ENCODE peak calls at places on chromosomes 13 and 19, in four cellular contexts. K is brain microvascular endothelial cell, B is A549, E is tibial nerve. J is an unnamed sample.

GRCh38 chr13:78603240-78603947 is at the start of gene POU4F1:
- DNase-seq in K (no peak), B (peak), E (no peak), J (no peak)

GRCh38 chr19:38319421-38320258 is at the start of gene KCNK6:
- DNase-seq in K (no peak), B (peak), E (no peak), J (peak)

GRCh38 chr19:37695144-37695899 is 24.2 kb downstream of the ZNF607 start:
- DNase-seq in K (no peak), B (no peak), E (no peak), J (no peak)

GRCh38 chr13:110887242-110887954 is 27.5 kb downstream of the ANKRD10 start:
- DNase-seq in K (no peak), B (no peak), E (no peak), J (no peak)

GRCh38 chr13:42328672-42329071 is 56.7 kb downstream of the AKAP11 start:
- DNase-seq in K (no peak), B (no peak), E (no peak), J (no peak)

GRCh38 chr13:28983661-28984060 is 163.5 kb downstream of the MTUS2 start:
- DNase-seq in K (no peak), B (no peak), E (no peak), J (no peak)

GRCh38 chr19:39506944-39507714 is 7.8 kb upstream of the SELENOV start:
- DNase-seq in K (peak), B (peak), E (no peak), J (peak)

GRCh38 chr19:39342647-39343305 is 555 bp downstream of the SAMD4B start:
- DNase-seq in K (no peak), B (no peak), E (no peak), J (no peak)

GRCh38 chr13:30123575-30123974 is 183.8 kb downstream of the KATNAL1 start:
- DNase-seq in K (no peak), B (no peak), E (no peak), J (no peak)

GRCh38 chr13:26475176-26476110 is 82.0 kb upstream of the WASF3 start:
- DNase-seq in K (no peak), B (no peak), E (no peak), J (no peak)

GRCh38 chr13:26477681-26478080 is 79.8 kb upstream of the WASF3 start:
- DNase-seq in K (no peak), B (no peak), E (no peak), J (no peak)

GRCh38 chr13:26474286-26474685 is 83.2 kb upstream of the WASF3 start:
- DNase-seq in K (no peak), B (no peak), E (no peak), J (no peak)

GRCh38 chr13:26476111-26476743 is 81.3 kb upstream of the WASF3 start:
- DNase-seq in K (peak), B (no peak), E (no peak), J (peak)

GRCh38 chr13:26476744-26477129 is 80.7 kb upstream of the WASF3 start:
- DNase-seq in K (no peak), B (no peak), E (no peak), J (no peak)
- H3K4me3 ChIP-seq in K (peak), B (no peak), E (peak), J (peak)

DNA sequence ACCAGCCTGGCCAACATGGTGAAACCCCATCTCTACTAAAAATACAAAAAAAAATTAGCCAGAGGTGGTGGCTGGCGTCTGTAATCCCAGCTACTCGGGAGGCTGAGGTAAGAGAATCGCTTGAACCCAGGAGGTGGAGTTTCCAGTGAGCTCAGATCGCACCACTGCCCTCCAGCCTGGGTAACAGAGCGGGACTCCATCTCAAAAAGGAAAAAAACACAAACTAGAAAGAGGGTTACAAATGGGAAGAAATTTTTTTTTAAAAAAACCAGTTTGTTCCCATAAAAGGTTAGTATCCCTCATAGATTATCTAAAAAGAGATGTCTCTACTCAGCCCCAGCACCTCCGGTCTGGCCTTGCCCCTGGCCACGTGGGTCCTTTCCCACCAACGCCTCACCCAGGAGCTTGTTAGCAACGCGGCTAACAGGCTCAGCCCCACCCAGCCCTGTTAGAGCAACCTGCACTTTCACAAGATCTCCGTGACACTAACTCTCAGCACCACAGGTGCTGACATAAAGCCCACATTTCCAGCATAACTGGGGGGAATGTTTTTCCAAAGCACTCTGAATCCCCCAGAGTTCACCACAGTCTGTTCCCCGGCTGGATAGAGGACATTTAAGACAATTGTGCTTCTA is 4.3 kb downstream of the DMKN start:
- DNase-seq in K (no peak), B (no peak), E (no peak), J (no peak)
- H3K4me3 ChIP-seq in K (no peak), B (peak), E (peak), J (no peak)

GRCh38 chr19:7887408-7888144 is 734 bp upstream of the LRRC8E start:
- DNase-seq in K (no peak), B (no peak), E (no peak), J (no peak)
- H3K4me3 ChIP-seq in K (no peak), B (peak), E (no peak), J (no peak)

DNA sequence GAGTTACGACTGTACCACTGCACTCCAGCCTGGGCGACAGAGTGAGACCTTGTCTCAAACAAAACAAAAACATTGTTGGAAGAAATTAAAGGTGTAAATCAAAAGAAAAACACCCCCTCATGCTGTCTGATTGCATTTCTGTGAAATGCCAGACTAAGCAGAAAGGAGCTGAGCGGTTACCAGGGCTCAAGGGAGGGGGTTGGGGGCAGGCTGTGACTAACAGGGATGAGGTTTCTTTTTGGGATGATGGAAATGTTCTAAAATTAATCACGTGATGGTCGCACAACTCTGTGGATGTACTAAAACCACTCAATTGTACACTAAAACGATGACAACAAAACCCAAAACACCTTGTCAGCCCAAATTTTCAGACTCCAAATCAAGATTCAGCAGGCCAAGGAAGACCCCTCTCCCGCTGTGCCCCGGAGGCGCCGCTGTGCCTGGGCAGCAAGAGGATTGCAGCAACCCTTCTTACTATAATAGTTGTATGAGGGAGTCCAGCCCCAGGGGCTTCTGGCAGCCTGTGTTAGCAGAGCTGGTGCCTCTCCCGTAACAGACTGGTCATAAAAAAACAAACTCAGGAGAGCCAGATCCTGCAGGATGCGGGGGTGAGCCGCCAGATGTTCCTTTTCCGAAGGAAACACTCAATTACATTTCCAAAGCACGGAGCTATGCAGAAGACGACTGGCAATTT is 20.9 kb downstream of the CAPS start:
- DNase-seq in K (peak), B (no peak), E (no peak), J (peak)
- H3K4me3 ChIP-seq in K (no peak), B (no peak), E (no peak), J (no peak)

GRCh38 chr13:25347156-25347555 is 24.6 kb upstream of the ATP8A2 start:
- DNase-seq in K (no peak), B (no peak), E (no peak), J (no peak)
- H3K4me3 ChIP-seq in K (no peak), B (no peak), E (no peak), J (no peak)

DNA sequence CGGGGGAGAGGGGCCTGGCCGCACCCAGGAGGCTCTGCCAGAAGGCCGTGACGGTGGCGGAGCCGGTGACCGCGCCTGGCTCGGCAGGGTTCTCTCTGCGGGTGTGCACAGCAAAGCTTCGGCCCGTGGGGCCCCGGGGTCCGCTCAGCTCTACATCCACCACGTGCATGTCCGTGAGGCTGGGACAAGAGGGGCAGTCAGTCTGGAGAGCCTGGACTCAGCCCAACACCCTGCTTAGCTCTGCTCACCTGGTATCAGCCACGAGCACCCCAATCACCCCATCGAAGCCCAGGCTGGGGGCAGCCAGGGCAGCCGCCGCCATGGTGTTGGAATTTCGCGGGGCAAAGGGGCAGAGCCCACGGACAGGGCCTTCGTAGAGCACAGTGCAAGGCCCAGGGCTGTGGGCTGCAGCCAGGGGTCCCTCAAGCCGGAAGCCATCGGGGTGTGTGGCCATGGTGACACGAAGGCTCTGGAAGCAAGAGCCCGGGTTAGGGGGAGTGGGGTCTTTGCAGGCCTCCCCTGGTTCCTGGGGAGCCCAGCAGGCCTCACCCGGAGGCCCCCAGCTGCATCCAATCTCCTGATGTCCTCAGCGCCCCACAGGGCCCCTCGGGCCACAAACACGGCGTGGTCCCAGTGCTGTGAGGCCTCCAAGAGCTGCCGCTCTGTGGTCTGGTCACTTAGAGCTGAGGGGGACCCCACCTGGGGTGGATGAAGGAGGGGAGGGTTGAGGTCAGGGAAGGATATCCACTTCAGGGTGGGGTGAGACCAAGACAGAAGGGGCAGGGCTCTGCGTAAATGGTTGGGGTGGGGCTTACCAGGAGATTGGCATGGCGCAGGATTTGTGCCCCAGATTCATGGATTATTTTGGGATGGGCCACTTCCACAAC is 1.4 kb downstream of the ASPDH start:
- DNase-seq in K (no peak), B (no peak), E (no peak), J (no peak)
- H3K4me3 ChIP-seq in K (peak), B (peak), E (peak), J (peak)

DNA sequence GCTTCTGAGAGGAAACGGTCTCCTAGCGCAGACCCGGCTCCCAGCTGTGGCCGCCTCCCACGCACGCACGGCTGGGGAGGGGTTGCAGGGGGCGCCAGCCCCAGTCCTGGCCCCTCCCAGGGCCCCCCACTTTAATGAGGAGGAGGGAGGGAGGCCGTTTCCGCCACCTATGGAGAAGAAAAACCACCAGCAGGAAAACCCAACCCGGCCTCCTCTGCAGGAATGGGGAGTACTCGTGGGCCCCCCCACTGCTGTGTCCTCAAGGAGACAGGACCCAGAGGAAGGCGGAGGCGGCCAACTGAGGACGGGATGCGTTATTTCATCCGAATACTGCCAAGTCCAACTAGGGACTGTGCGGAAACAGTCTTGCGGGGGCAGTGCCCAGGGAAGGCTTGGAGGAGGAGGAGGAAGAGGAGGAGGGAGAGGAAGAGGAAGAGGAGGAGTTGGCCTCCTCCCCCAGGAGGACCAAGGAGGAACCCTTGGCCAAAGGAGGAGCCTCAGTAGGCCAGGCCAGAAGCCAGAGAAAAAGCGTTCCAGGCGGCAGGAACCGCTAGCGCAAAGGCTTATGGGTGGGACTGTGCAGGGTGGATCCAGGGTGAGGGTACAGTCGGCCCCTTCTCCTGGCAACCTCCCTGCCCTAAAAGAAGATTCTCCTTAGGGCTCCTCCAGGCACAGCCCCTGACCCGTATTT is 3.9 kb upstream of the SSBP4 start:
- DNase-seq in K (peak), B (no peak), E (peak), J (peak)
- H3K4me3 ChIP-seq in K (peak), B (no peak), E (peak), J (peak)

DNA sequence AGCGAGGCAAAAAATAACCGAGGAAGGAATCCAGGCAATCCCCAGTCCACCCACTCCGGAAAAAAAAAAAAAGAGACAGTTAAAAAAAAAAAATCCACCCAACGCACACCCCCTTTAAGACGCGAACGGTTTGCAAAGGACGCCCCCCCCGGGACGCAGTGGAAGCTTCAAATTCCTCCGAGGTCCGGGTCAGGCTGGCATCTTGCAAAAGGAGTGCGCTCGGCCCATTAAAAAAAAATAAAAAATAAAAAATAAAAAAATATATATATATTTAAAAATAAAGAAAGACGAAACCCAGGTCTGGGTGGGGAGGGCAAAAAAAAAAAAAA is 235 bp upstream of the CACNA1A start:
- DNase-seq in K (no peak), B (no peak), E (no peak), J (peak)
- H3K4me3 ChIP-seq in K (no peak), B (no peak), E (peak), J (peak)

GRCh38 chr19:4064073-4064550 is 2.6 kb downstream of the ZBTB7A start:
- DNase-seq in K (peak), B (no peak), E (no peak), J (no peak)

GRCh38 chr19:4061683-4062575 is 4.8 kb downstream of the ZBTB7A start:
- DNase-seq in K (no peak), B (no peak), E (no peak), J (no peak)

GRCh38 chr19:4061178-4061682 is 5.5 kb downstream of the ZBTB7A start:
- DNase-seq in K (no peak), B (no peak), E (peak), J (peak)

GRCh38 chr19:4063369-4064072 is 3.2 kb downstream of the ZBTB7A start:
- DNase-seq in K (no peak), B (no peak), E (no peak), J (no peak)

GRCh38 chr19:4062576-4063368 is 3.9 kb downstream of the ZBTB7A start:
- DNase-seq in K (no peak), B (no peak), E (no peak), J (no peak)
- H3K4me3 ChIP-seq in K (no peak), B (peak), E (peak), J (peak)

J was measured in AG10803.